ENCODE peak calls at places on chromosomes 12 and 14, in six cellular contexts. One of them, this sample, is unnamed.

GRCh38 chr14:74510955-74511354 is 17.4 kb downstream of the ISCA2 start:
- DNase-seq in mammary epithelial cell: peak; percentile 85
- DNase-seq in lower leg skin: no peak
- DNase-seq in A549: peak; percentile 43
- DNase-seq in fibroblast of the aortic adventitia: peak; percentile 64
- DNase-seq in epithelial cell of esophagus: peak; percentile 77
- DNase-seq in this sample: peak; percentile 42

GRCh38 chr12:72098622-72099021 is 160.0 kb downstream of the TPH2 start:
- DNase-seq in mammary epithelial cell: peak; percentile 26
- DNase-seq in lower leg skin: no peak
- DNase-seq in A549: peak; percentile 6
- DNase-seq in fibroblast of the aortic adventitia: no peak
- DNase-seq in epithelial cell of esophagus: no peak
- DNase-seq in this sample: no peak

GRCh38 chr12:92270501-92270900 is 124.9 kb upstream of the BTG1 start:
- DNase-seq in mammary epithelial cell: no peak
- DNase-seq in lower leg skin: no peak
- DNase-seq in A549: no peak
- DNase-seq in fibroblast of the aortic adventitia: no peak
- DNase-seq in epithelial cell of esophagus: peak; percentile 7
- DNase-seq in this sample: no peak

GRCh38 chr12:108616941-108617858 is 16.5 kb downstream of the SELPLG start:
- DNase-seq in mammary epithelial cell: peak; percentile 72
- DNase-seq in lower leg skin: no peak
- DNase-seq in A549: no peak
- DNase-seq in fibroblast of the aortic adventitia: no peak
- DNase-seq in epithelial cell of esophagus: no peak
- DNase-seq in this sample: peak; percentile 43

GRCh38 chr14:74667758-74668157 is 45.1 kb downstream of the AREL1 start:
- DNase-seq in mammary epithelial cell: no peak
- DNase-seq in lower leg skin: no peak
- DNase-seq in A549: no peak
- DNase-seq in fibroblast of the aortic adventitia: peak; percentile 90
- DNase-seq in epithelial cell of esophagus: no peak
- DNase-seq in this sample: peak; percentile 75

GRCh38 chr12:47155457-47156166 is 75.9 kb upstream of the AMIGO2 start:
- DNase-seq in mammary epithelial cell: peak; percentile 17
- DNase-seq in lower leg skin: no peak
- DNase-seq in A549: peak; percentile 73
- DNase-seq in fibroblast of the aortic adventitia: peak; percentile 77
- DNase-seq in epithelial cell of esophagus: no peak
- DNase-seq in this sample: no peak

GRCh38 chr12:42125372-42125767 is 19.3 kb downstream of the GXYLT1 start:
- DNase-seq in mammary epithelial cell: no peak
- DNase-seq in lower leg skin: no peak
- DNase-seq in A549: no peak
- DNase-seq in fibroblast of the aortic adventitia: no peak
- DNase-seq in epithelial cell of esophagus: no peak
- DNase-seq in this sample: no peak

GRCh38 chr14:51554953-51555352 is 96.8 kb upstream of the FRMD6 start:
- DNase-seq in mammary epithelial cell: no peak
- DNase-seq in lower leg skin: no peak
- DNase-seq in A549: peak; percentile 45
- DNase-seq in fibroblast of the aortic adventitia: peak; percentile 48
- DNase-seq in epithelial cell of esophagus: no peak
- DNase-seq in this sample: peak; percentile 67

GRCh38 chr12:15474766-15475165 is 152.5 kb downstream of the PTPRO start:
- DNase-seq in mammary epithelial cell: no peak
- DNase-seq in lower leg skin: no peak
- DNase-seq in A549: no peak
- DNase-seq in fibroblast of the aortic adventitia: no peak
- DNase-seq in epithelial cell of esophagus: no peak
- DNase-seq in this sample: no peak

GRCh38 chr14:54796961-54797360 is 105.7 kb downstream of the GCH1 start:
- DNase-seq in mammary epithelial cell: peak; percentile 51
- DNase-seq in lower leg skin: no peak
- DNase-seq in A549: no peak
- DNase-seq in fibroblast of the aortic adventitia: peak; percentile 63
- DNase-seq in epithelial cell of esophagus: peak; percentile 72
- DNase-seq in this sample: peak; percentile 55

GRCh38 chr14:34628681-34629135 is 1.2 kb downstream of the SNX6 start:
- DNase-seq in mammary epithelial cell: no peak
- DNase-seq in lower leg skin: peak; percentile 79
- DNase-seq in A549: peak; percentile 26
- DNase-seq in fibroblast of the aortic adventitia: no peak
- DNase-seq in epithelial cell of esophagus: no peak
- DNase-seq in this sample: peak; percentile 23

GRCh38 chr14:100371773-100372172 is 48.6 kb downstream of the SLC25A47 start:
- DNase-seq in mammary epithelial cell: no peak
- DNase-seq in lower leg skin: no peak
- DNase-seq in A549: no peak
- DNase-seq in fibroblast of the aortic adventitia: no peak
- DNase-seq in epithelial cell of esophagus: no peak
- DNase-seq in this sample: no peak
- H3K4me3 ChIP-seq in mammary epithelial cell: no peak overlapping the region
- H3K4me3 ChIP-seq in lower leg skin: no peak overlapping the region
- H3K4me3 ChIP-seq in A549: no peak overlapping the region
- H3K4me3 ChIP-seq in fibroblast of the aortic adventitia: peak overlapping the region; percentile 41
- H3K4me3 ChIP-seq in epithelial cell of esophagus: no peak overlapping the region
- H3K4me3 ChIP-seq in this sample: no peak overlapping the region

DNA sequence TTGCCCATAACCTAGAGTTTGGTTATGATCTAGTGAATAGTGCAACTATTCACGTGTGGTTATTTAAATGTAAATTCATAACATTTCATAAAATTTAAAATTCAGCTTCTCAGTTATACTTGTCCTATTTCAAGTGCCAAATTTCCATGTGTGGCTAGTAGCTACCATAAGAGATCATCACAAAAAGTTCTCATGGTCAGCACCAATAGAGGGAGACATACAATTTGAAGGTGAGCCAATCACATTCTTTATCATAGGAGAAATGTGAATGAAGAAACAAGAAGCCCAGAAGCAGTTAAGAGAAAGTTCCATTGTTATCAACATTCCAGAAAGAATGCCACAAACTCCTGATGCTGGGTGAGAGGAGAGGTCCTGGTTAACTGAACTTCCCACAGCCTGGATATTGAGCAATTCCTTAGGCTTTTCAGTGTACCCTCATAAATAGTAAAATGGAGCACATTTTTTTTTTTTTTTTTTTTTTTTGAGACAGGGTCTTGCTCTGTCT is 892.9 kb upstream of the USP15 start:
- DNase-seq in mammary epithelial cell: no peak
- DNase-seq in lower leg skin: no peak
- DNase-seq in A549: no peak
- DNase-seq in fibroblast of the aortic adventitia: no peak
- DNase-seq in epithelial cell of esophagus: peak; percentile 28
- DNase-seq in this sample: no peak
- TF ChIP-seq CTCF in mammary epithelial cell: no peak
- TF ChIP-seq CTCF in lower leg skin: no peak
- TF ChIP-seq CTCF in A549: no peak
- TF ChIP-seq CTCF in fibroblast of the aortic adventitia: no peak
- TF ChIP-seq CTCF in epithelial cell of esophagus: peak; percentile 26
- TF ChIP-seq CTCF in this sample: no peak

GRCh38 chr12:132610051-132610759 is at the start of gene LRCOL1:
- DNase-seq in mammary epithelial cell: peak; percentile 69
- DNase-seq in lower leg skin: no peak
- DNase-seq in A549: no peak
- DNase-seq in fibroblast of the aortic adventitia: peak; percentile 70
- DNase-seq in epithelial cell of esophagus: no peak
- DNase-seq in this sample: peak; percentile 90
- H3K4me3 ChIP-seq in mammary epithelial cell: peak within 1 kb of the TSS; percentile 12
- H3K4me3 ChIP-seq in lower leg skin: no peak within 1 kb of the TSS
- H3K4me3 ChIP-seq in A549: no peak within 1 kb of the TSS
- H3K4me3 ChIP-seq in fibroblast of the aortic adventitia: peak within 1 kb of the TSS; percentile 35
- H3K4me3 ChIP-seq in epithelial cell of esophagus: no peak within 1 kb of the TSS
- H3K4me3 ChIP-seq in this sample: peak within 1 kb of the TSS; percentile 41

DNA sequence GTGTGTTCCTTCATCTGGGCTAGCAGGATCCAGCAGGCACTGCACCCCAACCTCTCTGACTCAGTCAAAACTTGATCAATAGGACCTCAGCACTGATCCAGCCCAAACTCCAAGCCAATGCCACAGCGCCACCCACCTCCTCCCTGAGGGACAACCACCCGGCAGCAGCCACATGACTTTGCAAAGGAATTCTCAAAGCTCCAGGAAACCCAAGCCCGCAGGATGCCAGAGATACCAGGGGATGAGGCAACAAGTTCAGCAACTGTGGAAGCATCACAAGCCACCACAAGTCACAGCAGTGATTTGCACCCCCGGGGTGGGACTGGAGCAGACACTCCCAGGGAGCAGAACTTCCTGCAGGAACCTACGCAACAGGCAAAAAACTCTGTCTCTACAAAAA is 37.3 kb downstream of the ACTN1 start:
- DNase-seq in mammary epithelial cell: peak; percentile 96
- DNase-seq in lower leg skin: peak; percentile 92
- DNase-seq in A549: peak; percentile 95
- DNase-seq in fibroblast of the aortic adventitia: peak; percentile 56
- DNase-seq in epithelial cell of esophagus: peak; percentile 98
- DNase-seq in this sample: peak; percentile 97
- TF ChIP-seq CTCF in mammary epithelial cell: peak; percentile 67
- TF ChIP-seq CTCF in lower leg skin: no peak
- TF ChIP-seq CTCF in A549: peak; percentile 80
- TF ChIP-seq CTCF in fibroblast of the aortic adventitia: peak; percentile 34
- TF ChIP-seq CTCF in epithelial cell of esophagus: peak; percentile 82
- TF ChIP-seq CTCF in this sample: peak; percentile 76

GRCh38 chr14:26088260-26088659 is 509.6 kb downstream of the NOVA1 start:
- DNase-seq in mammary epithelial cell: no peak
- DNase-seq in lower leg skin: no peak
- DNase-seq in A549: no peak
- DNase-seq in fibroblast of the aortic adventitia: no peak
- DNase-seq in epithelial cell of esophagus: no peak
- DNase-seq in this sample: peak; percentile 14
- H3K4me3 ChIP-seq in mammary epithelial cell: no peak overlapping the region
- H3K4me3 ChIP-seq in lower leg skin: no peak overlapping the region
- H3K4me3 ChIP-seq in A549: no peak overlapping the region
- H3K4me3 ChIP-seq in fibroblast of the aortic adventitia: no peak overlapping the region
- H3K4me3 ChIP-seq in epithelial cell of esophagus: no peak overlapping the region
- H3K4me3 ChIP-seq in this sample: no peak overlapping the region

GRCh38 chr12:50041461-50041860 is 15.9 kb upstream of the ASIC1 start:
- DNase-seq in mammary epithelial cell: no peak
- DNase-seq in lower leg skin: peak; percentile 61
- DNase-seq in A549: no peak
- DNase-seq in fibroblast of the aortic adventitia: no peak
- DNase-seq in epithelial cell of esophagus: no peak
- DNase-seq in this sample: no peak

GRCh38 chr12:50042693-50043092 is 14.7 kb upstream of the ASIC1 start:
- DNase-seq in mammary epithelial cell: no peak
- DNase-seq in lower leg skin: no peak
- DNase-seq in A549: no peak
- DNase-seq in fibroblast of the aortic adventitia: no peak
- DNase-seq in epithelial cell of esophagus: no peak
- DNase-seq in this sample: no peak

GRCh38 chr12:50043308-50043707 is 14.1 kb upstream of the ASIC1 start:
- DNase-seq in mammary epithelial cell: no peak
- DNase-seq in lower leg skin: no peak
- DNase-seq in A549: no peak
- DNase-seq in fibroblast of the aortic adventitia: no peak
- DNase-seq in epithelial cell of esophagus: no peak
- DNase-seq in this sample: no peak

GRCh38 chr12:50040657-50041056 is 15.4 kb upstream of the RACGAP1 start:
- DNase-seq in mammary epithelial cell: no peak
- DNase-seq in lower leg skin: no peak
- DNase-seq in A549: no peak
- DNase-seq in fibroblast of the aortic adventitia: no peak
- DNase-seq in epithelial cell of esophagus: no peak
- DNase-seq in this sample: no peak

DNA sequence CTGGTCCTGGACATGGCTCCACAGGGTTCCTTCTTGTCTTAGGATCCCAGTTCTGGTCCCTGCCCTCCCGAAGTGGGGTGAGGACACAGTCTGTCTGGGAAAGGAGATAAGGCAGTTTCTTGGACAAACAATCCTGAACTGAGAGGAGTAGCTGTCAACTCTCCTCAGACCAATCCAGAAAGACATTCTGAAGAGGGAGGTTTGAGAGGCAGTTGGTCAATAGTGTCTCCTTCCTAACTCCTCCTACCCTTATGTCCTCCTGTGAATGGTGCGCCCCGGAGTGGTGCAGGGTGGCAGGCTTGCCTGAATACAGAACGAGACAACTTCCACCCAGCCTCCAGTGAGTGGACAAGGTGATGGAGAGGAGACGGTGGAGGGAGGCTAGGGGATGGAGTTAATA is 15.4 kb upstream of the ASIC1 start:
- DNase-seq in mammary epithelial cell: no peak
- DNase-seq in lower leg skin: no peak
- DNase-seq in A549: no peak
- DNase-seq in fibroblast of the aortic adventitia: no peak
- DNase-seq in epithelial cell of esophagus: no peak
- DNase-seq in this sample: no peak
- TF ChIP-seq CTCF in mammary epithelial cell: no peak
- TF ChIP-seq CTCF in lower leg skin: no peak
- TF ChIP-seq CTCF in A549: no peak
- TF ChIP-seq CTCF in fibroblast of the aortic adventitia: no peak
- TF ChIP-seq CTCF in epithelial cell of esophagus: no peak
- TF ChIP-seq CTCF in this sample: no peak

This sample was measured in choroid plexus epithelial cell.